ENCODE peak calls at places on chromosomes 2 and 18, in five cellular contexts. Y is brain microvascular endothelial cell, S is SJSA1, Q is retinal pigment epithelial cell, H is A549. U is an unnamed sample.

GRCh38 chr2:72117718-72118117 is 29.9 kb downstream of the CYP26B1 start:
- DNase-seq in Q (no peak), S (no peak), Y (no peak), H (no peak), U (no peak)

GRCh38 chr2:109324859-109325258 is 195.9 kb downstream of the SH3RF3 start:
- DNase-seq in H (no peak), Q (no peak), S (peak), Y (peak), U (peak)

GRCh38 chr2:217731805-217732204 is 271.0 kb downstream of the TNS1 start:
- DNase-seq in H (no peak), S (no peak), Y (no peak), Q (no peak), U (no peak)

GRCh38 chr18:42141439-42141838 is 186.4 kb downstream of the PIK3C3 start:
- DNase-seq in Q (no peak), Y (no peak), H (peak), S (no peak), U (no peak)

GRCh38 chr2:88933980-88934379 is 242.5 kb downstream of the RPIA start:
- DNase-seq in Y (peak), H (peak), S (no peak), Q (no peak), U (no peak)

GRCh38 chr18:38301621-38302020 is 736.0 kb upstream of the CELF4 start:
- DNase-seq in S (no peak), Y (no peak), Q (peak), H (no peak), U (no peak)

GRCh38 chr2:110993557-110994231 is 127.0 kb upstream of the BCL2L11 start:
- DNase-seq in H (no peak), Y (no peak), S (no peak), Q (peak), U (no peak)

GRCh38 chr2:68449395-68449678 is 17.8 kb downstream of the FBXO48 start:
- DNase-seq in H (no peak), Q (no peak), S (no peak), Y (no peak), U (no peak)

GRCh38 chr2:3110555-3110954 is 267.1 kb downstream of the EIPR1 start:
- DNase-seq in Y (no peak), H (no peak), Q (no peak), S (no peak), U (no peak)

GRCh38 chr2:128513416-128514283 is 195.0 kb upstream of the HS6ST1 start:
- DNase-seq in S (no peak), H (no peak), Q (no peak), Y (no peak), U (no peak)

GRCh38 chr2:46358713-46359112 is 61.5 kb downstream of the EPAS1 start:
- DNase-seq in Y (no peak), H (no peak), Q (no peak), S (no peak), U (no peak)

GRCh38 chr2:195795879-195796278 is 138.9 kb downstream of the SLC39A10 start:
- DNase-seq in Q (no peak), H (peak), Y (no peak), S (no peak), U (no peak)

GRCh38 chr2:234979204-234980167 is 27.7 kb downstream of the SH3BP4 start:
- DNase-seq in S (peak), Y (no peak), Q (no peak), H (peak), U (no peak)

GRCh38 chr18:76491436-76491800 is 3.6 kb downstream of the ZNF516 start:
- DNase-seq in Y (peak), Q (no peak), S (no peak), H (peak), U (no peak)

GRCh38 chr2:207252416-207252815 is 86.7 kb upstream of the KLF7 start:
- DNase-seq in Y (no peak), S (no peak), Q (no peak), H (no peak), U (no peak)

GRCh38 chr18:55069497-55069896 is 110.2 kb upstream of the CCDC68 start:
- DNase-seq in Y (no peak), Q (no peak), S (no peak), H (no peak), U (no peak)

GRCh38 chr18:72376256-72376655 is 167.9 kb downstream of the CBLN2 start:
- DNase-seq in Y (no peak), Q (no peak), S (no peak), H (no peak), U (no peak)

GRCh38 chr2:197498937-197499593 is 575 bp downstream of the HSPD1 start:
- DNase-seq in S (peak), Q (peak), Y (peak), H (peak), U (no peak)

GRCh38 chr2:2484301-2484700 is 153.2 kb upstream of the MYT1L start:
- DNase-seq in S (no peak), Q (no peak), Y (no peak), H (no peak), U (no peak)

GRCh38 chr2:191864623-191865521 is 18.0 kb upstream of the CAVIN2 start:
- DNase-seq in Y (peak), S (no peak), Q (no peak), H (peak), U (no peak)

GRCh38 chr2:226378733-226379132 is 420.9 kb downstream of the IRS1 start:
- DNase-seq in Q (no peak), S (peak), Y (peak), H (peak), U (peak)

DNA sequence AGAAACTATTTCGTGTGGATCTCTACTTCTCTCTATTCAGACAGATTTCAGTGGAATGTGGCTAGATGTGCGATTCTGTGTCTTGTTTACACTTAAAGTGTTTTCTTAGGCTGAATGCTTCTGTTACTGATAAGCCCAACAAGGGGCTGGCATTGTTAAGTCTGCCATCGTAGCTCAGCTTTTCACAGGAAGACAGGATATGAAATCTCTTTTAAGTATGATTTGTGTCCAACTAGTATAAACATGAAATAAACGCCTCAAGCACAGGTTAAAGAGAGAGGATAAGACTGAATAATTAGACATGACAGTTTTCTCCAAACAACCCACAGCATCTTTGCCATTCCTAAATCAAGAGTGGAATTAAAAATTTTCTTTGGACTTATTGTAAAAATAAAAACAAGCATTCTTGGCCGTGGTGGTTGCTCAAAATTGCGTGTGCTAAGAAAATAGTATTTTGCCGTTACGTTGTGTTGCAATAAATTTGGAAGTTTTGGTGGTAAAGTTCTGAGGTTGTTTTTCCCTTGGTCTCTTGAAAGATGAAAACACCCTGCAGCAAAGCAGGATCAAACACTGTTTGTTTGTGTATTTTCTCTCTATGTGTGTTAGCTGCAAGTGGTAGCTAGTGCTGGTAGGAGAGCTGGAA is 1.0 kb downstream of the VIT start:
- DNase-seq in Y (no peak), H (no peak), S (peak), Q (no peak), U (no peak)
- H3K4me3 ChIP-seq in Y (no peak), H (no peak), S (peak), Q (no peak), U (no peak)

DNA sequence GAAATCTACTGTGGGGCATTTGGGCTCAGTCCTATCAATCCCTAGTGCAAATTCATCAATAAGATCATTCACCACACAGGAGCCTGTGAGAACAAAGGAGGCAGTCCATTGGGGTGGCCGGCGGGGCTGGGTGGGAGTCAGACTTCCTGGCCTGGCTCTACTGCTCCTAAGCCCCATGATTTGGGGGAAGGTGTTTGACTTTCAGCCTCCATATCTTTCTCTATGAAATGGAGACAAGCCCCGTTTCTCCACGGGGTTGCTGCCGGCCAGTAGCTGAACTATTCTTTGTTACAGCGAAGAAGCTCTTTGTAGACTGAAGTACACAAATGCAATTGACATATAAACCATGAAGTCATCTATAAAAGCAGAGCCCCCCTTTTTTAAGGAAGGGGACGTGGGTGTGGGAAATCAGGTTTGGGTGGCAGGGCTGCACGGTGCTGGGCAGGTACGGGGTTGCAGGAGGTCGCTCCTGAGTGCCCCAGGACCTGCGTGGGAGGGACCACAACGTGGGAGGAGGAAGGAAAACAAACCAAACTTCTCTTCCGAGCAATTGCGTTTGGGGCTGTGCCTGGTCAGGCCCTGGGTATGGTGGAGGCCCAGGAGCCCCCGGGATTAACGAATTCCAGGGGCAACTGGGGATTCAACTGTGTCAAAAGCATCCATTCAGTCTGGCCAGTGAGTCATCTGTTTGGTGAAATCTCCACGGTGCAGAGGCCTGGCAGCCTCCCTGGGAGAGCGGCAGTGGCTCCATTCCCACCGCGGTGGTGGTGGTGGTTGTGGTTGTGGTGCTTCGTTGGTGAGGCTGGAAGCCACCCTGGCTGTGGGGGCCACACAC is 18.2 kb downstream of the FBLN7 start:
- DNase-seq in H (no peak), Y (peak), Q (peak), S (peak), U (no peak)
- H3K4me3 ChIP-seq in H (no peak), Y (no peak), Q (no peak), S (no peak), U (no peak)

GRCh38 chr2:171160630-171161424 is at the start of gene TLK1:
- DNase-seq in Y (peak), H (peak), Q (peak), S (peak), U (peak)

GRCh38 chr2:171158790-171159325 is 1.8 kb downstream of the TLK1 start:
- DNase-seq in S (no peak), Q (no peak), H (no peak), Y (no peak), U (no peak)

GRCh38 chr2:171160119-171160629 is 519 bp downstream of the TLK1 start:
- DNase-seq in H (peak), Y (peak), Q (peak), S (peak), U (no peak)

GRCh38 chr2:171159326-171160118 is 1.2 kb downstream of the TLK1 start:
- DNase-seq in S (peak), Y (peak), H (peak), Q (peak), U (peak)

GRCh38 chr2:171158036-171158789 is 2.5 kb downstream of the TLK1 start:
- DNase-seq in S (no peak), Q (no peak), H (no peak), Y (no peak), U (no peak)
- H3K4me3 ChIP-seq in S (peak), Q (peak), H (peak), Y (no peak), U (peak)

GRCh38 chr18:34492652-34493051 is 217.4 kb upstream of the DTNA start:
- DNase-seq in Q (no peak), Y (no peak), H (no peak), S (no peak), U (no peak)
- H3K4me3 ChIP-seq in Q (peak), Y (peak), H (no peak), S (no peak), U (no peak)

GRCh38 chr2:173353556-173353955 is 1.1 kb upstream of the CDCA7 start:
- DNase-seq in S (no peak), H (no peak), Q (no peak), Y (no peak), U (no peak)
- H3K4me3 ChIP-seq in S (peak), H (peak), Q (no peak), Y (no peak), U (no peak)

DNA sequence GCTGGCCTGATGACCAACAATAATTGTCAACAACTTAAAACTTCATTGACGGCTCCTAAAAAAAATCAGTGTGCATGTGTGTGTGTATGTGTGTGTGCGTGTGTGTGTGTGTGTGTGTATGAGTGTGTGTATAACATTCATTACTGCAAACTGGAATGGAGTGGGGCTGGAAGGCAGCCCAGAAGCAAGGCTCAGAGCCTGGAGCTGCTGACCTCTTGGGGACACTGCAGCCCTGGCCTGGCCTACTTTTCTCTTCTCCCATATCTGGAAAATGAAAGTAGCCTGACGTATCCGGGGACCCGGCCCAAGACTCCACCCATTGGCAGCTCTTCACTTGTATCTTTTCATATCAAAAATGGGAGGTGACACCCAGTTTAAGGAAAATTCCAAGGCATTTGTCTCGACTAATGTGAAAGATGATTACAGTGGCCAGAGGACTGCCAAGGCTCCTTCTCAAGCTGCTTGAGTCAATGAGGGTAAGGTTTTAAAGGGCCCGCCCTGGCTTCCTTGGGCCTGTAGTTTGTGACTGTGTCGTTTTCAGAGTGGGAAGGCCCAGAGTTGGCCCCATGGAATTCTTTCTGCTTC is 72.4 kb upstream of the IL1R1 start:
- DNase-seq in S (peak), Q (no peak), H (peak), Y (peak), U (no peak)
- H3K4me3 ChIP-seq in S (peak), Q (no peak), H (peak), Y (no peak), U (peak)

GRCh38 chr2:24402242-24403092 is 42.1 kb upstream of the ITSN2 start:
- DNase-seq in Y (no peak), H (no peak), Q (no peak), S (no peak), U (no peak)
- H3K4me3 ChIP-seq in Y (peak), H (no peak), Q (peak), S (no peak), U (peak)